ENCODE peak calls at places on chromosomes 1 and 21, in five cellular contexts. R is H1, Q is NT2/D1, T is GM12878, L is HepG2. C is an unnamed sample.

GRCh38 chr21:46181436-46181835 is 2.8 kb downstream of the SPATC1L start:
- DNase-seq in L (no peak), Q (no peak), R (no peak), T (no peak), C (no peak)

GRCh38 chr1:223836586-223836985 is 9.2 kb downstream of the TP53BP2 start:
- DNase-seq in R (no peak), T (no peak), L (no peak), Q (no peak), C (no peak)

GRCh38 chr1:24107462-24108225 is 4.3 kb downstream of the MYOM3 start:
- DNase-seq in T (no peak), L (no peak), Q (no peak), R (no peak), C (no peak)

GRCh38 chr1:246836647-246837046 is 95.1 kb downstream of the AHCTF1 start:
- DNase-seq in T (no peak), R (no peak), L (no peak), Q (no peak), C (no peak)

GRCh38 chr1:154442006-154442740 is 37.0 kb downstream of the IL6R start:
- DNase-seq in Q (no peak), R (no peak), L (no peak), T (no peak), C (peak; percentile 54)

GRCh38 chr21:41985662-41986416 is 24.3 kb downstream of the ZBTB21 start:
- DNase-seq in R (no peak), L (no peak), Q (no peak), T (no peak), C (no peak)

GRCh38 chr21:23247334-23247733 is 2249.1 kb downstream of the NCAM2 start:
- DNase-seq in Q (no peak), R (no peak), L (no peak), T (no peak), C (no peak)

GRCh38 chr1:23743287-23744052 is at the start of gene ELOA:
- DNase-seq in R (peak; percentile 23), T (no peak), Q (peak; percentile 57), L (peak; percentile 35), C (peak; percentile 80)

GRCh38 chr1:46172321-46172720 is 2.6 kb upstream of the TSPAN1 start:
- DNase-seq in Q (no peak), R (no peak), T (no peak), L (no peak), C (no peak)

GRCh38 chr1:21084111-21084510 is 92.6 kb downstream of the EIF4G3 start:
- DNase-seq in T (no peak), R (no peak), L (no peak), Q (no peak), C (no peak)

GRCh38 chr1:162562452-162562828 is 918 bp downstream of the UAP1 start:
- DNase-seq in Q (no peak), R (no peak), T (no peak), L (peak; percentile 29), C (no peak)

GRCh38 chr1:227913969-227914791 is 33.6 kb downstream of the WNT9A start:
- DNase-seq in R (no peak), Q (peak; percentile 49), T (no peak), L (no peak), C (no peak)

GRCh38 chr1:41483960-41484844 is at the start of gene EDN2:
- DNase-seq in L (no peak), Q (no peak), R (no peak), T (no peak), C (peak; percentile 21)

GRCh38 chr1:154222918-154223317 is 2.2 kb downstream of the UBAP2L start:
- DNase-seq in Q (no peak), R (no peak), T (no peak), L (no peak), C (no peak)

GRCh38 chr1:50452700-50453099 is 29.5 kb upstream of the DMRTA2 start:
- DNase-seq in T (no peak), L (no peak), R (no peak), Q (no peak), C (no peak)

GRCh38 chr1:50450861-50451653 is 27.8 kb upstream of the DMRTA2 start:
- DNase-seq in Q (no peak), T (no peak), L (no peak), R (no peak), C (no peak)

GRCh38 chr1:50447961-50448360 is 24.7 kb upstream of the DMRTA2 start:
- DNase-seq in L (no peak), Q (no peak), T (no peak), R (no peak), C (no peak)
- TF ChIP-seq SUZ12 in L (no peak), Q (no peak), T (no peak), R (no peak), C (no peak)

GRCh38 chr1:151902858-151903257 is 6.5 kb downstream of the THEM4 start:
- DNase-seq in L (no peak), T (no peak), Q (no peak), R (no peak), C (no peak)

GRCh38 chr1:151892190-151892589 is 17.1 kb downstream of the THEM4 start:
- DNase-seq in L (no peak), T (no peak), R (no peak), Q (no peak), C (no peak)

GRCh38 chr1:151893176-151893924 is 16.0 kb downstream of the THEM4 start:
- DNase-seq in L (no peak), T (no peak), R (no peak), Q (no peak), C (no peak)

GRCh38 chr1:151898519-151898991 is 10.8 kb downstream of the THEM4 start:
- DNase-seq in Q (no peak), L (no peak), T (no peak), R (no peak), C (no peak)

GRCh38 chr1:151897861-151898468 is 11.3 kb downstream of the THEM4 start:
- DNase-seq in R (no peak), Q (no peak), L (no peak), T (no peak), C (no peak)
- TF ChIP-seq SUZ12 in R (no peak), Q (no peak), L (no peak), T (no peak), C (no peak)

GRCh38 chr1:107594541-107594940 is 370.4 kb downstream of the VAV3 start:
- DNase-seq in R (no peak), T (no peak), Q (no peak), L (no peak), C (no peak)

GRCh38 chr1:107597290-107597689 is 367.7 kb downstream of the VAV3 start:
- DNase-seq in Q (no peak), R (no peak), L (peak; percentile 91), T (no peak), C (no peak)

GRCh38 chr1:107604823-107605222 is 360.2 kb downstream of the VAV3 start:
- DNase-seq in R (no peak), Q (no peak), L (no peak), T (no peak), C (no peak)

GRCh38 chr1:107593436-107594209 is 371.4 kb downstream of the VAV3 start:
- DNase-seq in R (no peak), T (no peak), Q (no peak), L (no peak), C (no peak)

DNA sequence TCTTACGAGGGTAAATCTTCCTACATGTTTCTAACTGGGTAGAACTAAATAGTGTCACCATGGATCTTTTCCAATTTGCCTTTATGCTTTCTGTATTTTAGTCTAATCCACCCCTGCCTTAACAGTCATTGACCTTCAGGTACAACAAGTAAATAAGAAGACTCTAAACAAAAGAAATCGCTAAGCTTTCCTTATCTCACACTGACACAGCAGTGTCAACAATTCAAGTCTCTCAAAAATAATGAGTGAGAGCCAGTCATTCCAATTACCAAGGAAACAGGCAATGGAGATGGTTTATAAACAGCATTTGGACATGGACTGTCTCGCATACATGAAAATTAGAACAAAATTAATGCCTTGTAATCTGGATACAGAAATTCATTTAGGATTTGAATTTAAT is 365.8 kb downstream of the VAV3 start:
- DNase-seq in R (no peak), L (peak; percentile 18), Q (no peak), T (no peak), C (no peak)
- TF ChIP-seq SUZ12 in R (no peak), L (no peak), Q (no peak), T (no peak), C (no peak)

GRCh38 chr1:177410179-177410766 is 239.5 kb downstream of the BRINP2 start:
- DNase-seq in Q (no peak), L (no peak), R (no peak), T (no peak), C (no peak)

GRCh38 chr1:177413982-177414654 is 243.4 kb downstream of the BRINP2 start:
- DNase-seq in T (no peak), Q (peak; percentile 67), L (no peak), R (no peak), C (no peak)

GRCh38 chr1:177411371-177411770 is 240.6 kb downstream of the BRINP2 start:
- DNase-seq in T (no peak), L (no peak), Q (no peak), R (no peak), C (no peak)
- TF ChIP-seq SUZ12 in T (no peak), L (no peak), Q (no peak), R (no peak), C (no peak)

DNA sequence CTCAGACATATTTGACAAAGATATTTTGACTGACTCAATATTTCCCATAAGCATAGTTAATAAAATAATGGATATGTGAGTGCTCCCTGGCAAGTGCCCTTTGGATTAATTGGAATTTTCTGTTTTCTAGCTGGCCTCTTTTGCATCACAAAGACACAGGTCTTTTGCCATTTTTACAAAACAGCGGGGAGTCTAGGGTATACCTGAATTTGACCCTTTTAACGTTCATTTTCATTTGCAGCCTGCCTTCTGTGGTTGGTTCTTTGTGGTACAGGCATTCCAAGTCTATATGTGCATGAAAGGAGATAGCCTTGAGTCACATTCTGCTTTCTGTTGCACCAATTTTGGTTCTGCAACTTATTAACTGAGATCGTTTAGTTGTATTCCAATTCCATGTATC is 171.7 kb downstream of the CRB1 start:
- DNase-seq in Q (peak; percentile 18), R (no peak), T (no peak), L (no peak), C (no peak)
- TF ChIP-seq SUZ12 in Q (no peak), R (no peak), T (no peak), L (no peak), C (no peak)

GRCh38 chr1:64112281-64112680 is 91.1 kb upstream of the UBE2U start:
- DNase-seq in T (no peak), L (no peak), R (no peak), Q (no peak), C (no peak)
- TF ChIP-seq SUZ12 in T (no peak), L (no peak), R (no peak), Q (no peak), C (no peak)

GRCh38 chr1:234235373-234235772 is 137.9 kb upstream of the COA6 start:
- DNase-seq in T (no peak), R (no peak), Q (no peak), L (peak; percentile 48), C (no peak)
- TF ChIP-seq SUZ12 in T (no peak), R (no peak), Q (no peak), L (no peak), C (no peak)